ENCODE peak calls at places on chromosomes 13 and 19, in nine cellular contexts. A, T, F, O, Z, X, V, W and N are unnamed samples.

GRCh38 chr19:6185093-6185824 is 49.8 kb downstream of the ACSBG2 start:
- DNase-seq in A (no peak), T (no peak), F (no peak), O (no peak), Z (no peak), X (no peak), V (no peak), W (no peak), N (no peak)

GRCh38 chr19:45653634-45654033 is 14.4 kb upstream of the GIPR start:
- DNase-seq in A (no peak), T (no peak), F (peak), O (no peak), Z (no peak), X (no peak), V (no peak), W (no peak), N (no peak)

GRCh38 chr19:19209372-19209771 is 2.4 kb upstream of the NCAN start:
- DNase-seq in A (no peak), T (peak), F (peak), O (no peak), Z (no peak), X (no peak), V (no peak), W (no peak), N (no peak)

GRCh38 chr13:20231839-20232555 is at the start of gene GJB6:
- DNase-seq in A (no peak), T (no peak), F (no peak), O (no peak), Z (peak), X (no peak), V (no peak), W (no peak), N (no peak)

GRCh38 chr13:111469916-111470506 is 149.6 kb downstream of the TEX29 start:
- DNase-seq in A (no peak), T (no peak), F (no peak), O (no peak), Z (no peak), X (peak), V (no peak), W (no peak), N (no peak)

GRCh38 chr19:19259741-19260140 is 13.4 kb downstream of the TM6SF2 start:
- DNase-seq in A (no peak), T (peak), F (peak), O (peak), Z (peak), X (no peak), V (peak), W (no peak), N (no peak)

GRCh38 chr19:11435833-11436313 is 438 bp downstream of the PRKCSH start:
- DNase-seq in A (no peak), T (peak), F (no peak), O (no peak), Z (no peak), X (peak), V (no peak), W (no peak), N (peak)

GRCh38 chr13:76148926-76149325 is 512.8 kb downstream of the LMO7 start:
- DNase-seq in A (no peak), T (no peak), F (no peak), O (no peak), Z (no peak), X (no peak), V (no peak), W (no peak), N (no peak)

GRCh38 chr19:46656541-46656940 is 4.4 kb downstream of the DACT3 start:
- DNase-seq in A (no peak), T (no peak), F (no peak), O (no peak), Z (no peak), X (no peak), V (no peak), W (no peak), N (no peak)

GRCh38 chr19:6014551-6015135 is 36.7 kb upstream of the RANBP3 start:
- DNase-seq in A (no peak), T (no peak), F (peak), O (no peak), Z (no peak), X (peak), V (no peak), W (no peak), N (peak)

GRCh38 chr13:20044086-20044485 is 85.6 kb downstream of the ZMYM2 start:
- DNase-seq in A (no peak), T (no peak), F (no peak), O (no peak), Z (no peak), X (no peak), V (no peak), W (no peak), N (no peak)

GRCh38 chr19:3785938-3786824 is at the start of gene MATK:
- DNase-seq in A (no peak), T (no peak), F (no peak), O (no peak), Z (peak), X (peak), V (peak), W (no peak), N (peak)

GRCh38 chr13:44004881-44005280 is 125.2 kb downstream of the LACC1 start:
- DNase-seq in A (no peak), T (no peak), F (no peak), O (no peak), Z (no peak), X (no peak), V (no peak), W (no peak), N (no peak)

GRCh38 chr19:38209671-38210457 is 14.2 kb downstream of the DPF1 start:
- DNase-seq in A (no peak), T (no peak), F (peak), O (peak), Z (peak), X (no peak), V (peak), W (no peak), N (peak)

GRCh38 chr13:97600438-97601080 is 166.6 kb downstream of the RAP2A start:
- DNase-seq in A (no peak), T (no peak), F (no peak), O (no peak), Z (no peak), X (no peak), V (no peak), W (no peak), N (no peak)

GRCh38 chr19:55193481-55193880 is 13.4 kb upstream of the SYT5 start:
- DNase-seq in A (no peak), T (no peak), F (no peak), O (peak), Z (no peak), X (no peak), V (no peak), W (no peak), N (no peak)

GRCh38 chr19:34408421-34408820 is 4.2 kb downstream of the PDCD2L start:
- DNase-seq in A (no peak), T (no peak), F (no peak), O (no peak), Z (no peak), X (peak), V (no peak), W (no peak), N (no peak)

GRCh38 chr13:20967340-20967739 is 64.8 kb upstream of the XPO4 start:
- DNase-seq in A (no peak), T (no peak), F (no peak), O (no peak), Z (no peak), X (no peak), V (no peak), W (no peak), N (no peak)